ENCODE peak calls at places on chromosomes 1 and 21, in ten cellular contexts. One of them, this sample, is unnamed.

GRCh38 chr1:225745231-225745630 is 32.4 kb upstream of the SRP9 start:
- DNase-seq in stimulated activated CD8-positive, alpha-beta memory T cell treated with anti-CD3 and anti-CD28 coated beads, Interleukin-7, amount 100 ng/mL, for 1 hour: no peak
- DNase-seq in fibroblast of lung: no peak
- DNase-seq in OCI-LY7: no peak
- DNase-seq in GM03348: no peak
- DNase-seq in WTC11: no peak
- DNase-seq in mucosa of gallbladder: no peak
- DNase-seq in GM04503: no peak
- DNase-seq in A172: no peak
- DNase-seq in stimulated activated CD4-positive, alpha-beta T cell treated with anti-CD3 and anti-CD28 coated beads, Interleukin-4, amount 100 ng/mL, for 24 hours: no peak
- DNase-seq in this sample: no peak

GRCh38 chr1:3440282-3440681 is 14.2 kb upstream of the ARHGEF16 start:
- DNase-seq in WTC11: no peak
- DNase-seq in A172: no peak
- DNase-seq in fibroblast of lung: no peak
- DNase-seq in stimulated activated CD4-positive, alpha-beta T cell treated with anti-CD3 and anti-CD28 coated beads, Interleukin-4, amount 100 ng/mL, for 24 hours: no peak
- DNase-seq in GM03348: no peak
- DNase-seq in OCI-LY7: no peak
- DNase-seq in mucosa of gallbladder: no peak
- DNase-seq in GM04503: no peak
- DNase-seq in stimulated activated CD8-positive, alpha-beta memory T cell treated with anti-CD3 and anti-CD28 coated beads, Interleukin-7, amount 100 ng/mL, for 1 hour: no peak
- DNase-seq in this sample: no peak

GRCh38 chr1:64553285-64553684 is 83.4 kb downstream of the CACHD1 start:
- DNase-seq in stimulated activated CD4-positive, alpha-beta T cell treated with anti-CD3 and anti-CD28 coated beads, Interleukin-4, amount 100 ng/mL, for 24 hours: no peak
- DNase-seq in A172: no peak
- DNase-seq in fibroblast of lung: no peak
- DNase-seq in OCI-LY7: peak
- DNase-seq in WTC11: no peak
- DNase-seq in GM03348: no peak
- DNase-seq in GM04503: no peak
- DNase-seq in mucosa of gallbladder: no peak
- DNase-seq in stimulated activated CD8-positive, alpha-beta memory T cell treated with anti-CD3 and anti-CD28 coated beads, Interleukin-7, amount 100 ng/mL, for 1 hour: no peak
- DNase-seq in this sample: no peak

GRCh38 chr1:1100296-1100695 is 15.6 kb downstream of the C1orf159 start:
- DNase-seq in GM03348: no peak
- DNase-seq in WTC11: no peak
- DNase-seq in GM04503: no peak
- DNase-seq in stimulated activated CD8-positive, alpha-beta memory T cell treated with anti-CD3 and anti-CD28 coated beads, Interleukin-7, amount 100 ng/mL, for 1 hour: no peak
- DNase-seq in mucosa of gallbladder: no peak
- DNase-seq in fibroblast of lung: no peak
- DNase-seq in OCI-LY7: no peak
- DNase-seq in A172: no peak
- DNase-seq in stimulated activated CD4-positive, alpha-beta T cell treated with anti-CD3 and anti-CD28 coated beads, Interleukin-4, amount 100 ng/mL, for 24 hours: no peak
- DNase-seq in this sample: no peak

GRCh38 chr1:99758073-99758511 is 8.3 kb downstream of the FRRS1 start:
- DNase-seq in GM03348: no peak
- DNase-seq in WTC11: no peak
- DNase-seq in A172: no peak
- DNase-seq in mucosa of gallbladder: no peak
- DNase-seq in fibroblast of lung: no peak
- DNase-seq in GM04503: no peak
- DNase-seq in stimulated activated CD8-positive, alpha-beta memory T cell treated with anti-CD3 and anti-CD28 coated beads, Interleukin-7, amount 100 ng/mL, for 1 hour: no peak
- DNase-seq in stimulated activated CD4-positive, alpha-beta T cell treated with anti-CD3 and anti-CD28 coated beads, Interleukin-4, amount 100 ng/mL, for 24 hours: no peak
- DNase-seq in OCI-LY7: no peak
- DNase-seq in this sample: no peak

GRCh38 chr1:220876511-220877347 is 2.5 kb upstream of the HLX start:
- DNase-seq in fibroblast of lung: peak
- DNase-seq in WTC11: peak
- DNase-seq in OCI-LY7: no peak
- DNase-seq in stimulated activated CD4-positive, alpha-beta T cell treated with anti-CD3 and anti-CD28 coated beads, Interleukin-4, amount 100 ng/mL, for 24 hours: no peak
- DNase-seq in stimulated activated CD8-positive, alpha-beta memory T cell treated with anti-CD3 and anti-CD28 coated beads, Interleukin-7, amount 100 ng/mL, for 1 hour: no peak
- DNase-seq in mucosa of gallbladder: no peak
- DNase-seq in A172: no peak
- DNase-seq in GM04503: no peak
- DNase-seq in GM03348: no peak
- DNase-seq in this sample: no peak

GRCh38 chr1:923131-923990 is at the start of gene SAMD11:
- DNase-seq in GM03348: peak
- DNase-seq in OCI-LY7: peak
- DNase-seq in stimulated activated CD4-positive, alpha-beta T cell treated with anti-CD3 and anti-CD28 coated beads, Interleukin-4, amount 100 ng/mL, for 24 hours: peak
- DNase-seq in stimulated activated CD8-positive, alpha-beta memory T cell treated with anti-CD3 and anti-CD28 coated beads, Interleukin-7, amount 100 ng/mL, for 1 hour: peak
- DNase-seq in A172: no peak
- DNase-seq in GM04503: no peak
- DNase-seq in mucosa of gallbladder: peak
- DNase-seq in fibroblast of lung: peak
- DNase-seq in WTC11: peak
- DNase-seq in this sample: peak

GRCh38 chr21:43716376-43717165 is 2.4 kb upstream of the PDXK start:
- DNase-seq in GM03348: peak
- DNase-seq in stimulated activated CD8-positive, alpha-beta memory T cell treated with anti-CD3 and anti-CD28 coated beads, Interleukin-7, amount 100 ng/mL, for 1 hour: no peak
- DNase-seq in GM04503: no peak
- DNase-seq in OCI-LY7: peak
- DNase-seq in stimulated activated CD4-positive, alpha-beta T cell treated with anti-CD3 and anti-CD28 coated beads, Interleukin-4, amount 100 ng/mL, for 24 hours: no peak
- DNase-seq in mucosa of gallbladder: no peak
- DNase-seq in WTC11: no peak
- DNase-seq in fibroblast of lung: no peak
- DNase-seq in A172: peak
- DNase-seq in this sample: no peak

GRCh38 chr21:43893536-43894205 is 28.6 kb downstream of the AGPAT3 start:
- DNase-seq in stimulated activated CD8-positive, alpha-beta memory T cell treated with anti-CD3 and anti-CD28 coated beads, Interleukin-7, amount 100 ng/mL, for 1 hour: no peak
- DNase-seq in mucosa of gallbladder: no peak
- DNase-seq in GM04503: no peak
- DNase-seq in stimulated activated CD4-positive, alpha-beta T cell treated with anti-CD3 and anti-CD28 coated beads, Interleukin-4, amount 100 ng/mL, for 24 hours: peak
- DNase-seq in WTC11: no peak
- DNase-seq in fibroblast of lung: no peak
- DNase-seq in OCI-LY7: no peak
- DNase-seq in GM03348: no peak
- DNase-seq in A172: no peak
- DNase-seq in this sample: no peak

GRCh38 chr21:32155226-32155625 is 123.6 kb downstream of the MIS18A start:
- DNase-seq in mucosa of gallbladder: no peak
- DNase-seq in fibroblast of lung: no peak
- DNase-seq in WTC11: no peak
- DNase-seq in stimulated activated CD4-positive, alpha-beta T cell treated with anti-CD3 and anti-CD28 coated beads, Interleukin-4, amount 100 ng/mL, for 24 hours: no peak
- DNase-seq in GM04503: no peak
- DNase-seq in GM03348: no peak
- DNase-seq in stimulated activated CD8-positive, alpha-beta memory T cell treated with anti-CD3 and anti-CD28 coated beads, Interleukin-7, amount 100 ng/mL, for 1 hour: no peak
- DNase-seq in OCI-LY7: no peak
- DNase-seq in A172: no peak
- DNase-seq in this sample: no peak

GRCh38 chr1:43984855-43985254 is 5.8 kb downstream of the B4GALT2 start:
- DNase-seq in GM04503: no peak
- DNase-seq in A172: no peak
- DNase-seq in fibroblast of lung: no peak
- DNase-seq in mucosa of gallbladder: no peak
- DNase-seq in WTC11: no peak
- DNase-seq in OCI-LY7: no peak
- DNase-seq in GM03348: no peak
- DNase-seq in stimulated activated CD8-positive, alpha-beta memory T cell treated with anti-CD3 and anti-CD28 coated beads, Interleukin-7, amount 100 ng/mL, for 1 hour: no peak
- DNase-seq in stimulated activated CD4-positive, alpha-beta T cell treated with anti-CD3 and anti-CD28 coated beads, Interleukin-4, amount 100 ng/mL, for 24 hours: no peak
- DNase-seq in this sample: no peak

GRCh38 chr1:16226129-16226494 is 10.9 kb downstream of the CPLANE2 start:
- DNase-seq in stimulated activated CD8-positive, alpha-beta memory T cell treated with anti-CD3 and anti-CD28 coated beads, Interleukin-7, amount 100 ng/mL, for 1 hour: no peak
- DNase-seq in A172: no peak
- DNase-seq in WTC11: no peak
- DNase-seq in GM03348: no peak
- DNase-seq in mucosa of gallbladder: no peak
- DNase-seq in stimulated activated CD4-positive, alpha-beta T cell treated with anti-CD3 and anti-CD28 coated beads, Interleukin-4, amount 100 ng/mL, for 24 hours: no peak
- DNase-seq in GM04503: no peak
- DNase-seq in OCI-LY7: no peak
- DNase-seq in fibroblast of lung: no peak
- DNase-seq in this sample: no peak

GRCh38 chr1:186730951-186731350 is 50.7 kb upstream of the PTGS2 start:
- DNase-seq in GM04503: no peak
- DNase-seq in stimulated activated CD4-positive, alpha-beta T cell treated with anti-CD3 and anti-CD28 coated beads, Interleukin-4, amount 100 ng/mL, for 24 hours: no peak
- DNase-seq in OCI-LY7: no peak
- DNase-seq in mucosa of gallbladder: no peak
- DNase-seq in WTC11: no peak
- DNase-seq in fibroblast of lung: no peak
- DNase-seq in stimulated activated CD8-positive, alpha-beta memory T cell treated with anti-CD3 and anti-CD28 coated beads, Interleukin-7, amount 100 ng/mL, for 1 hour: no peak
- DNase-seq in GM03348: no peak
- DNase-seq in A172: no peak
- DNase-seq in this sample: no peak

GRCh38 chr1:194024659-194025058 is 838.2 kb upstream of the B3GALT2 start:
- DNase-seq in WTC11: no peak
- DNase-seq in GM03348: no peak
- DNase-seq in stimulated activated CD8-positive, alpha-beta memory T cell treated with anti-CD3 and anti-CD28 coated beads, Interleukin-7, amount 100 ng/mL, for 1 hour: no peak
- DNase-seq in mucosa of gallbladder: no peak
- DNase-seq in stimulated activated CD4-positive, alpha-beta T cell treated with anti-CD3 and anti-CD28 coated beads, Interleukin-4, amount 100 ng/mL, for 24 hours: no peak
- DNase-seq in GM04503: no peak
- DNase-seq in fibroblast of lung: peak
- DNase-seq in OCI-LY7: no peak
- DNase-seq in A172: peak
- DNase-seq in this sample: no peak